ENCODE peak calls at places on chromosome 11, in six cellular contexts. C is lung; M is psoas muscle; B is endothelial cell of umbilical vein; E is CD4-positive, alpha-beta T cell; I is sigmoid colon. S is an unnamed sample.

GRCh38 chr11:73178681-73179080 is 36.6 kb upstream of the FCHSD2 start:
- DNase-seq in C (no peak), M (peak), B (no peak), E (no peak), I (peak), S (no peak)

GRCh38 chr11:123628936-123629683 is 25.3 kb downstream of the SCN3B start:
- DNase-seq in C (no peak), M (peak), B (peak), E (no peak), I (peak), S (no peak)

GRCh38 chr11:61972796-61973602 is 5.6 kb upstream of the FTH1 start:
- DNase-seq in C (peak), M (no peak), B (peak), E (no peak), I (no peak), S (peak)

GRCh38 chr11:346529-346928 is 22.8 kb upstream of the B4GALNT4 start:
- DNase-seq in C (no peak), M (no peak), B (no peak), E (no peak), I (peak), S (no peak)

GRCh38 chr11:113994077-113994954 is 19.4 kb downstream of the HTR3A start:
- DNase-seq in C (no peak), M (no peak), B (peak), E (peak), I (no peak), S (no peak)

GRCh38 chr11:16169946-16170345 is 186.4 kb downstream of the SOX6 start:
- DNase-seq in C (no peak), M (no peak), B (no peak), E (no peak), I (no peak), S (no peak)

GRCh38 chr11:37110383-37110782 is 512.3 kb upstream of the RAG2 start:
- DNase-seq in C (no peak), M (no peak), B (no peak), E (no peak), I (no peak), S (no peak)

GRCh38 chr11:2774173-2775082 is 74.6 kb upstream of the KCNQ1OT1 start:
- DNase-seq in C (peak), M (peak), B (no peak), E (no peak), I (no peak), S (no peak)

GRCh38 chr11:131907371-131907770 is 537.0 kb downstream of the NTM start:
- DNase-seq in C (no peak), M (no peak), B (no peak), E (no peak), I (no peak), S (no peak)

GRCh38 chr11:24697722-24698121 is 200.9 kb downstream of the LUZP2 start:
- DNase-seq in C (no peak), M (no peak), B (peak), E (no peak), I (no peak), S (peak)

GRCh38 chr11:61833926-61834277 is 5.8 kb downstream of the FADS2 start:
- DNase-seq in C (no peak), M (no peak), B (no peak), E (no peak), I (no peak), S (no peak)

GRCh38 chr11:78197816-78198215 is 9.1 kb downstream of the USP35 start:
- DNase-seq in C (no peak), M (no peak), B (no peak), E (no peak), I (no peak), S (no peak)

GRCh38 chr11:44539971-44540370 is 25.5 kb upstream of the CD82 start:
- DNase-seq in C (no peak), M (no peak), B (no peak), E (no peak), I (no peak), S (no peak)

GRCh38 chr11:126654886-126655806 is 299.7 kb downstream of the ST3GAL4 start:
- DNase-seq in C (no peak), M (no peak), B (no peak), E (no peak), I (no peak), S (no peak)

GRCh38 chr11:65478411-65479183 is 20.2 kb upstream of the MALAT1 start:
- DNase-seq in C (peak), M (peak), B (no peak), E (no peak), I (peak), S (no peak)

GRCh38 chr11:2512431-2513407 is 67.9 kb downstream of the KCNQ1 start:
- DNase-seq in C (peak), M (peak), B (no peak), E (no peak), I (no peak), S (no peak)

GRCh38 chr11:46353706-46354105 is 6.4 kb downstream of the DGKZ start:
- DNase-seq in C (no peak), M (no peak), B (no peak), E (no peak), I (no peak), S (no peak)

GRCh38 chr11:47523491-47524199 is 29.3 kb downstream of the CELF1 start:
- DNase-seq in C (no peak), M (no peak), B (peak), E (no peak), I (no peak), S (peak)

GRCh38 chr11:105297463-105297862 is 157.9 kb upstream of the CARD18 start:
- DNase-seq in C (no peak), M (no peak), B (peak), E (no peak), I (no peak), S (no peak)

GRCh38 chr11:10895285-10895684 is 37.4 kb upstream of the ZBED5 start:
- DNase-seq in C (no peak), M (no peak), B (no peak), E (no peak), I (no peak), S (peak)

GRCh38 chr11:9878936-9879335 is 215.1 kb downstream of the SWAP70 start:
- DNase-seq in C (no peak), M (no peak), B (no peak), E (no peak), I (no peak), S (no peak)

GRCh38 chr11:121895919-121896318 is 220.1 kb downstream of the BLID start:
- DNase-seq in C (no peak), M (no peak), B (no peak), E (no peak), I (no peak), S (no peak)

GRCh38 chr11:79525257-79525656 is 84.4 kb upstream of the TENM4 start:
- DNase-seq in C (no peak), M (no peak), B (no peak), E (no peak), I (no peak), S (no peak)

GRCh38 chr11:44191322-44192014 is 96.0 kb downstream of the EXT2 start:
- DNase-seq in C (no peak), M (no peak), B (no peak), E (no peak), I (no peak), S (peak)

GRCh38 chr11:57778318-57779037 is 16.9 kb downstream of the CTNND1 start:
- DNase-seq in C (peak), M (peak), B (peak), E (no peak), I (peak), S (no peak)

GRCh38 chr11:85874265-85874664 is 19.1 kb downstream of the CCDC83 start:
- DNase-seq in C (no peak), M (no peak), B (no peak), E (no peak), I (no peak), S (no peak)

GRCh38 chr11:9001736-9002135 is 2.1 kb downstream of the NRIP3 start:
- DNase-seq in C (no peak), M (no peak), B (peak), E (no peak), I (no peak), S (peak)

GRCh38 chr11:63670077-63670737 is 969 bp downstream of the ATL3 start:
- DNase-seq in C (no peak), M (no peak), B (peak), E (no peak), I (no peak), S (peak)

GRCh38 chr11:74541466-74541865 is 47.9 kb upstream of the LIPT2 start:
- DNase-seq in C (no peak), M (no peak), B (no peak), E (no peak), I (no peak), S (no peak)

GRCh38 chr11:120172054-120172881 is 34.4 kb upstream of the TRIM29 start:
- DNase-seq in C (peak), M (peak), B (peak), E (peak), I (peak), S (peak)

GRCh38 chr11:24375351-24375750 is 121.5 kb upstream of the LUZP2 start:
- DNase-seq in C (no peak), M (no peak), B (no peak), E (no peak), I (no peak), S (no peak)

GRCh38 chr11:86941871-86942208 is 13.4 kb downstream of the FZD4 start:
- DNase-seq in C (no peak), M (no peak), B (peak), E (no peak), I (no peak), S (no peak)

GRCh38 chr11:125305346-125305745 is 140.8 kb downstream of the PKNOX2 start:
- DNase-seq in C (no peak), M (no peak), B (no peak), E (no peak), I (no peak), S (no peak)

GRCh38 chr11:59611570-59612565 is 3.7 kb downstream of the OSBP start:
- DNase-seq in C (no peak), M (no peak), B (peak), E (no peak), I (no peak), S (no peak)

GRCh38 chr11:66637557-66638176 is 836 bp upstream of the RBM4 start:
- DNase-seq in C (no peak), M (no peak), B (no peak), E (no peak), I (peak), S (no peak)

GRCh38 chr11:68838572-68838964 is 3.1 kb downstream of the CPT1A start:
- DNase-seq in C (no peak), M (peak), B (peak), E (no peak), I (peak), S (no peak)

GRCh38 chr11:109320595-109320994 is 101.4 kb upstream of the C11orf87 start:
- DNase-seq in C (no peak), M (no peak), B (peak), E (no peak), I (no peak), S (peak)

GRCh38 chr11:66636411-66636810 is 2.1 kb upstream of the RBM4 start:
- DNase-seq in C (no peak), M (no peak), B (no peak), E (no peak), I (no peak), S (no peak)

GRCh38 chr11:114764563-114764962 is 86.2 kb downstream of the NXPE2 start:
- DNase-seq in C (no peak), M (no peak), B (no peak), E (no peak), I (no peak), S (no peak)

DNA sequence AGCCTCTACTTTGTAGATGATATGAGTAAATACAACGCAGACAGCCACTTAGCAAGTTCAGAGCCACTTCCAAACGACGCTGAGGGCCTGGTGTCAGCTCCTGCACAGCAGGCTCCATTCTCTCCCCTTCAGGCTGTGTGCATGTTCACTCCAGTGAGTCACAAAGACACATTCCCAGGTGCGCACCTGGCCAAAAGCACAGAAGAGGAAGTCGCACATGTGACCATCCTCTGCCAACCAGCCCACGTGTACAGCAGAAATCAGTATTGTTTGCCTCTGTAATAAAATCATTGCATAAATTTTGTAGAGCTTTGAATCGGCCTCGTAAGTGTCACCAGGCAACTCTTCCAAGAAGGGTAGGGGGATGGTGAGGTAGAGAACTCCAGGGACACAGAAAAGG is 19.5 kb upstream of the TPH1 start:
- DNase-seq in C (no peak), M (no peak), B (no peak), E (no peak), I (no peak), S (peak)
- H3K27ac ChIP-seq in C (no peak), M (no peak), B (no peak), E (no peak), I (no peak), S (no peak)

GRCh38 chr11:82718841-82719240 is 14.8 kb downstream of the FAM181B start:
- DNase-seq in C (no peak), M (no peak), B (no peak), E (no peak), I (no peak), S (no peak)
- H3K27ac ChIP-seq in C (no peak), M (no peak), B (no peak), E (no peak), I (no peak), S (no peak)

GRCh38 chr11:19597194-19597593 is 115.4 kb upstream of the NAV2 start:
- DNase-seq in C (no peak), M (no peak), B (peak), E (no peak), I (no peak), S (peak)
- H3K27ac ChIP-seq in C (no peak), M (no peak), B (peak), E (no peak), I (peak), S (no peak)

GRCh38 chr11:27217496-27217895 is 145.5 kb downstream of the CCDC34 start:
- DNase-seq in C (no peak), M (no peak), B (no peak), E (no peak), I (no peak), S (no peak)

GRCh38 chr11:27217948-27218410 is 145.0 kb downstream of the CCDC34 start:
- DNase-seq in C (no peak), M (no peak), B (no peak), E (no peak), I (no peak), S (peak)

GRCh38 chr11:27215471-27216267 is 147.3 kb downstream of the CCDC34 start:
- DNase-seq in C (peak), M (peak), B (peak), E (no peak), I (no peak), S (no peak)

GRCh38 chr11:27214713-27215112 is 148.3 kb downstream of the CCDC34 start:
- DNase-seq in C (no peak), M (no peak), B (no peak), E (no peak), I (no peak), S (no peak)

DNA sequence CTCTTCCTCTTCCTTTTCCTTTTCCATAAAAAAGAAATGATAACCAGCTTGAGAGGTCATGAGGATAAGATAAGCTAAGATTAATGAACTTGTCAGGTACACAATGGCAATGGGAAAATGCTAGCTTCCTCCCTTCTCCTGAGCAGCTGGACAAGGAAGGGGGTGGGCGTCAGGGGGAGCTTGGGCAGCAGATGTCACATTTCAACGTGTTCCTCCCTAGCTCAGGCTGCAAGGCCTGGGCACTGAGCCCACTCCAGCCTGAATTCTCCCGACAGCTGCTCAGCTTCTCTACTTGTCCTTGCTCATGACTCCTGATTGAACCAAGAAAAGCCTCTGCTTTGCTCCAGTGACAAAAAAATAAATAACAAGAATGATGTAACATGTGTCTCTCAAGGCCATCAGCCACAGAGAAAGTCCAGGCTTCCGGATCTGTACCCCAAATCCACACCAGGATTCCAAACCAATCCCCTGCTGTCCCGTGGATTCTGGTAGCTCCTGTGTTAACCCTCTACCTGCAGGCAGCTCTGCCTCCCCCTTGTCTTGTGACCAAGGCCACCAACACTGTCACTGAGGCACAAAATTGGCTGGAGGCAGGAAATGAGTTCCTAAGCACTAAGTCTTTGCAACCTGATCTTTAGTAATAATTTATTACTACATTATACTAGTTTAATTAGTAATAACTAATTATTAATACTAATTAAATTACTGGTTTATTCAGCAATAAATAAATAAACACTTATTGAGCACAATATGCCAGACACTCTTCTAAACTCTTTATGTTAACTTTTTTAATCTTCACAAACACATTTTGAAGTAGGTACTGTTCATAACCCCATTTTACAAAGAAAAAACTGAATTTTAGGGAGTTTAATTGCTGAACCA is 146.5 kb downstream of the CCDC34 start:
- DNase-seq in C (no peak), M (peak), B (peak), E (no peak), I (peak), S (no peak)
- H3K27ac ChIP-seq in C (no peak), M (peak), B (no peak), E (no peak), I (peak), S (no peak)